ENCODE peak calls at places on chromosomes 1 and 21, in seven cellular contexts. S is breast epithelium, B is ovary, T is heart left ventricle, J is GM12892, O is uterus, X is transverse colon. P is an unnamed sample.

GRCh38 chr1:55684131-55684650 is 469.0 kb upstream of the USP24 start:
- DNase-seq in S (no peak), J (no peak), X (no peak), O (no peak), T (no peak), B (no peak), P (no peak)

GRCh38 chr1:223006794-223007193 is 136.3 kb downstream of the TLR5 start:
- DNase-seq in O (no peak), J (no peak), S (no peak), X (no peak), B (no peak), T (no peak), P (no peak)

GRCh38 chr1:206012086-206012859 is 9.1 kb upstream of the RAB7B start:
- DNase-seq in S (no peak), X (peak), O (no peak), T (peak), J (no peak), B (no peak), P (peak)

GRCh38 chr1:76832521-76832920 is 34.8 kb upstream of the ST6GALNAC5 start:
- DNase-seq in X (no peak), B (no peak), S (no peak), T (no peak), J (no peak), O (no peak), P (no peak)

GRCh38 chr1:91555821-91556531 is 55.3 kb downstream of the CDC7 start:
- DNase-seq in T (no peak), O (no peak), J (no peak), S (no peak), B (no peak), X (no peak), P (no peak)

GRCh38 chr1:221263831-221264767 is 384.9 kb downstream of the HLX start:
- DNase-seq in B (no peak), J (no peak), O (no peak), S (no peak), T (peak), X (peak), P (peak)

GRCh38 chr1:154104433-154105082 is 50.3 kb downstream of the NUP210L start:
- DNase-seq in S (no peak), B (no peak), T (no peak), J (no peak), X (no peak), O (no peak), P (no peak)

GRCh38 chr1:150515328-150516049 is at the start of gene FALEC:
- DNase-seq in J (peak), S (peak), X (peak), O (peak), T (peak), B (peak), P (peak)

GRCh38 chr1:223714849-223715709 is 2.7 kb downstream of the CAPN2 start:
- DNase-seq in S (no peak), X (peak), B (peak), T (no peak), O (no peak), J (no peak), P (no peak)

GRCh38 chr1:169892176-169892818 is 1.4 kb downstream of the SCYL3 start:
- DNase-seq in X (no peak), S (no peak), O (no peak), B (no peak), J (no peak), T (no peak), P (no peak)

GRCh38 chr21:38806153-38806941 is 618 bp downstream of the ETS2 start:
- DNase-seq in X (peak), B (peak), T (peak), S (no peak), O (no peak), J (no peak), P (peak)

GRCh38 chr1:245960171-245960570 is 546.9 kb downstream of the SMYD3 start:
- DNase-seq in S (no peak), O (no peak), T (no peak), X (no peak), B (no peak), J (no peak), P (no peak)

GRCh38 chr1:48876221-48876785 is 99.6 kb upstream of the BEND5 start:
- DNase-seq in O (no peak), X (no peak), J (no peak), S (no peak), T (no peak), B (no peak), P (no peak)

GRCh38 chr1:219322766-219323165 is 149.1 kb downstream of the LYPLAL1 start:
- DNase-seq in B (no peak), X (no peak), S (no peak), T (no peak), J (no peak), O (no peak), P (no peak)

DNA sequence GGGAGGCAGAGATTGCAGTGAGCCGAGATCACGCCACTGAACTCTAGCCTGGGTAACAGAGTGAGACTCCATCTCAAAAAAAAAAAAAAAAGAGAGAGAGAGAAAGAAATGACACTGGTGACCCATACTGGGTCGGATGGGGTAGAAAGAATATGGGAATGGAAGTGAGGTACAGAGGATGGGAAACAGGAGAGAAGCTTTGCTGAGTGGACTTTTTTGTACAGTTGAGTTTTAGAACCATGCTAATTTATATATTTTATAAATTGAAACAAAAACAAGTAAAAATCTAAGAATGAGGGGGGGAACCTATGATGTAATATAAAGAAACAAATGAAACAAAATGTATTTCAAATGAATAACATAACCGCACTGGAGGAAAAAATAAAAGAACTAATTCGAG is 18.4 kb upstream of the KLF17 start:
- DNase-seq in T (no peak), B (no peak), O (no peak), J (no peak), S (no peak), X (no peak), P (no peak)
- TF ChIP-seq POLR2A in T (no peak), B (no peak), O (no peak), J (no peak), S (no peak), X (no peak), P (no peak)

DNA sequence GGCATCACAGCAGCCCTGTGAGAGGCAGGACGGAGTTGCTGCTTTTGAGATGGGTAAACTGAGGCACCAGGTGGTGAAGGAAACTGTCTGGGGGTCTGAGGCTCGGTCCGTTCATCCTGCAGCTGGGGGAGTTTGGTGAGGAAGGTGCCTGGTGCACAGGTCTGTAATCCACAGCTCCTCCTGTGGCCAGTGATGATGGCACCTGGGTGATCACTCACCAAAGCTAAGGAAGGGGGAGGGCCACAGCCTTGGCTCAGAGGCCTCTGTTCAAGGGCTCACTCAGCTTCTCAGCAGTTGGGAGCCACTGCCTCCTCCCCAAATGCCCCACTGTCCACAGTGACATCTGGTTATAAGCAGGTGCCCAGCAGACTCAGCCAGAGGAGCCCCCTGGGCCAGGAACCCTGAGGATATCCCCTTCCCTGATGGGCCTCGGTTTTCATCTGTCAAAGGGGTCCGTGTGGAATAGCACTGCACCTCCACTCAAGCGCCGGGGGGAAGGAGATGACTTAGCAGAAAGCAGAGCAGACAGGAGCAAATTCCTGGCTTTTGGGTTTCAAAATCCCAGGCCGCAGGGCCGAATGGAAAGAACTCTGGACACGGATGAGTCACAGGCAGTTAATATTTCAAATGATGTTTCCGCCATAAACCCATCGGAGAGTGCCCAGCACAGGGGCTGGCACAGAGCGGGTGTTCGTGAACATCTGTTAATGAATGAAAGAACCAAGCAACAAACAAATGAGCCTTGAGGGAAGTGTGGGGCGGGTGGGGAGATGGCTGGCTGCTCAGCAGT is 82.8 kb downstream of the DMRTB1 start:
- DNase-seq in O (peak), B (no peak), S (no peak), J (no peak), T (no peak), X (peak), P (peak)
- TF ChIP-seq POLR2A in O (no peak), B (no peak), S (no peak), J (no peak), T (no peak), X (no peak), P (no peak)

GRCh38 chr1:212858055-212858460 is at the start of gene FLVCR1:
- DNase-seq in T (peak), J (peak), X (peak), B (peak), S (peak), O (peak), P (peak)
- TF ChIP-seq POLR2A in T (no peak), J (peak), X (peak), B (peak), S (no peak), O (peak), P (peak)

GRCh38 chr1:11738096-11738495 is 2.2 kb downstream of the AGTRAP start:
- DNase-seq in S (no peak), T (no peak), J (no peak), B (no peak), O (no peak), X (no peak), P (no peak)

GRCh38 chr1:11738783-11739182 is 2.8 kb downstream of the AGTRAP start:
- DNase-seq in X (no peak), S (no peak), T (no peak), B (no peak), O (no peak), J (no peak), P (no peak)

GRCh38 chr1:11735854-11736745 is at the start of gene AGTRAP:
- DNase-seq in J (peak), O (peak), X (peak), B (peak), T (peak), S (peak), P (peak)

GRCh38 chr1:11735531-11735853 is 444 bp upstream of the AGTRAP start:
- DNase-seq in O (no peak), B (no peak), T (no peak), S (no peak), J (no peak), X (no peak), P (no peak)

DNA sequence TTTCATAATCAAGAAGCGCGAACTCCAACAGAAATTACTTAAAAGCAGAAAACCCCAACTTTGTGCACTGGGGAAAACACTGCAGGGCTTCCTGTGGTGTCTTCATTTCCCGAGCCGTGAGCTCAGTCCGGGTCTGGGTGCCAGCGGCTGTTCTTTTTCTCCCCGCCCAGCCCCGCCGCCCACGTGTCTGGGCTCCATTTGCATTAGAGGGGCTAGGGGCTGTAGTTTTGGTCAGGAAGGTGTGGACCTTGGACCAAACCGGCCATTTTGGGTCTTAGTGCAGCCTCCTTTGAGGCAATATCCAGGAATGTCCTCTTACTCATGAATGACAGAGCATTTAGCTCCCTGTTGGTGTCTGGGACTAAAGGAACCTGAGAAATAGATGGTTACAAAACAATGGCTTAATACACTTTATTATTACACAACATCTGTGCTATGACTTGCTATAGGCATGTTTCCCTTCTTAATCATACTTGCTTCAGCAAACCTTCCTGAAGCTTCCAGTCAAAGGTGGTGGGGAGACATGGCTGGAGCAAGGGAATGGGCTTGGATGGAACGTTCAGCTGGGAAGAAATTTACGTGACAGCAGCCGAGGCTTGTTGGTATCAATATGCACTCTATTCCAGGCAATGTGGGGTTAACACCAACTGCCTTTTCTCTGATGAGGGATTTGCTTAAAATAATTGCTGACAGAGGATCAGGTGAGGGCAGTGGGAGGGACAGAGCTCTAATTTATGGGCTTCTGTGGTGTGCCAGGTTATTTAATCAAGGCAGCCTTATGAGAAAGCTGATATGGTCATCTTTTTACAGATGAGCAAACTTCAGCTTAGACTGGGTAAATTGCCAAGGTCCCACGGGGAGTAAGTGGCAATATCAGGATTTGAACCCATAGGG is 1.1 kb downstream of the AGTRAP start:
- DNase-seq in X (peak), O (peak), J (no peak), B (peak), T (peak), S (no peak), P (peak)
- TF ChIP-seq POLR2A in X (no peak), O (no peak), J (no peak), B (peak), T (no peak), S (no peak), P (no peak)

GRCh38 chr1:37474697-37475379 is 458 bp downstream of the ZC3H12A start:
- DNase-seq in X (peak), B (peak), S (peak), J (no peak), O (no peak), T (no peak), P (no peak)
- TF ChIP-seq POLR2A in X (no peak), B (no peak), S (no peak), J (peak), O (no peak), T (no peak), P (no peak)

GRCh38 chr21:44299458-44300261 is at the start of gene PFKL:
- DNase-seq in T (peak), J (peak), O (peak), S (peak), X (peak), B (peak), P (peak)
- TF ChIP-seq POLR2A in T (no peak), J (peak), O (no peak), S (no peak), X (peak), B (peak), P (peak)

GRCh38 chr21:42722153-42722552 is 68.7 kb downstream of the PDE9A start:
- DNase-seq in T (no peak), S (no peak), J (no peak), B (no peak), O (no peak), X (no peak), P (no peak)

GRCh38 chr21:42722808-42723470 is 69.5 kb downstream of the PDE9A start:
- DNase-seq in S (no peak), X (no peak), J (no peak), O (no peak), T (no peak), B (no peak), P (no peak)

GRCh38 chr21:42721341-42721824 is 68.0 kb downstream of the PDE9A start:
- DNase-seq in S (no peak), T (no peak), O (peak), X (peak), B (no peak), J (no peak), P (no peak)

GRCh38 chr21:42725416-42725930 is 72.1 kb downstream of the PDE9A start:
- DNase-seq in T (no peak), X (no peak), B (no peak), J (no peak), O (no peak), S (no peak), P (no peak)

DNA sequence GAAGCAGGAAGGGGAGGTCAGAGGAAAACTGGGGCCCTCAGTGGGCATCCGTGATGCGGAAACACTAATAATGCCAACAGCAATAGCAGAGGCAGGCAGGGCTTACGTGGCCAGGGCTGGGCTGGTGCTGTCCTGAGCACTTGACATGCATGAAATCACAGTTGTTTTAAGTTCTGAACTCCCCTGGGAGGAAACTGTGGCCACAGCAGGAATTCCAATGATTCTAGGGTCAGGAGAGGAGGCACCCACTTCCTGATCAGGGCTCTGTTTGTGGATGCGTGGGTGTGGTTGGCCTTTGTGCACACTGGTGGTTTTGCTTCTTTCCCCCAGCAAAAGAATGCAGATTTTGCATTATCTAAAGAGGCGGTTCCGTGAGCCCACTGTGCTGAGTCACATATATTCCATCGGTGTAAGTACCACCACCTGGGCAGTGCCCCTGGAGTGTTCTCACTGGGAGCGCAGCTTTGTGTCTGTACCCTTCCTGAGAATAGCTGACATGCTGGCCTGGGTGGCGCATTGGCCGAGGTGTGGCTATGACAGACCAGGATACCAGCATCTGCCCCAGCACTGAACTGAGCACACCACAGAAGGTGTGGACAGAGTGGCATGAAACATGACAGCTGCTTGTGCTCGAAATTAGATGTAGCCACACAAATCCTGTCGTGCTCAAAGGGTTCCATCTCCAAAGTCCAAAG is 71.0 kb downstream of the PDE9A start:
- DNase-seq in B (no peak), J (no peak), T (no peak), O (no peak), X (peak), S (no peak), P (no peak)
- TF ChIP-seq POLR2A in B (no peak), J (no peak), T (no peak), O (no peak), X (peak), S (no peak), P (no peak)

GRCh38 chr1:228073061-228073869 is 9.2 kb upstream of the ARF1 start:
- DNase-seq in B (no peak), J (no peak), O (peak), X (no peak), T (no peak), S (no peak), P (no peak)
- TF ChIP-seq POLR2A in B (no peak), J (no peak), O (no peak), X (no peak), T (no peak), S (no peak), P (no peak)

GRCh38 chr1:35882945-35883680 is at the start of gene AGO1:
- DNase-seq in S (peak), O (peak), X (peak), T (peak), J (peak), B (peak), P (peak)
- TF ChIP-seq POLR2A in S (no peak), O (peak), X (peak), T (peak), J (peak), B (peak), P (peak)

GRCh38 chr1:1511533-1512285 is at the start of gene ATAD3A:
- DNase-seq in T (peak), X (peak), B (peak), S (peak), J (peak), O (peak), P (peak)
- TF ChIP-seq POLR2A in T (no peak), X (peak), B (peak), S (no peak), J (peak), O (peak), P (peak)

P was measured in right lobe of liver.